ENCODE peak calls at places on chromosomes 1 and 21, in four cellular contexts. One of them, this sample, is unnamed. For H3K36me3 and H3K4me1, the result is how much of the 10 kb centered on the place peaks cover.

GRCh38 chr1:43653339-43653738 is 3.4 kb downstream of the KDM4A start:
- DNase-seq in CD8-positive, alpha-beta memory T cell: no peak
- DNase-seq in aorta: no peak
- DNase-seq in CD8-positive, alpha-beta T cell: no peak
- DNase-seq in this sample: no peak

GRCh38 chr1:221350091-221350490 is 391.8 kb downstream of the DUSP10 start:
- DNase-seq in CD8-positive, alpha-beta memory T cell: no peak
- DNase-seq in aorta: no peak
- DNase-seq in CD8-positive, alpha-beta T cell: no peak
- DNase-seq in this sample: no peak

GRCh38 chr21:32329776-32330175 is 31.1 kb downstream of the MRAP start:
- DNase-seq in CD8-positive, alpha-beta T cell: no peak
- DNase-seq in CD8-positive, alpha-beta memory T cell: no peak
- DNase-seq in aorta: no peak
- DNase-seq in this sample: no peak

GRCh38 chr21:44947111-44947929 is 7.5 kb downstream of the SLX9 start:
- DNase-seq in CD8-positive, alpha-beta T cell: no peak
- DNase-seq in aorta: peak
- DNase-seq in CD8-positive, alpha-beta memory T cell: no peak
- DNase-seq in this sample: peak

GRCh38 chr21:44391345-44392091 is 38.1 kb downstream of the TRPM2 start:
- DNase-seq in CD8-positive, alpha-beta T cell: no peak
- DNase-seq in aorta: peak
- DNase-seq in CD8-positive, alpha-beta memory T cell: no peak
- DNase-seq in this sample: peak

GRCh38 chr1:36523850-36524249 is 41.1 kb upstream of the CSF3R start:
- DNase-seq in CD8-positive, alpha-beta T cell: no peak
- DNase-seq in aorta: no peak
- DNase-seq in CD8-positive, alpha-beta memory T cell: no peak
- DNase-seq in this sample: no peak

GRCh38 chr1:220994671-220995070 is 115.4 kb downstream of the HLX start:
- DNase-seq in CD8-positive, alpha-beta memory T cell: no peak
- DNase-seq in aorta: no peak
- DNase-seq in CD8-positive, alpha-beta T cell: no peak
- DNase-seq in this sample: no peak

GRCh38 chr1:90480271-90480835 is 236.7 kb downstream of the BARHL2 start:
- DNase-seq in CD8-positive, alpha-beta memory T cell: no peak
- DNase-seq in aorta: no peak
- DNase-seq in CD8-positive, alpha-beta T cell: no peak
- DNase-seq in this sample: no peak

GRCh38 chr1:2373551-2374259 is 17.6 kb downstream of the MORN1 start:
- DNase-seq in CD8-positive, alpha-beta T cell: peak
- DNase-seq in CD8-positive, alpha-beta memory T cell: no peak
- DNase-seq in aorta: peak
- DNase-seq in this sample: peak

GRCh38 chr1:4087530-4088420 is 187.7 kb upstream of the C1orf174 start:
- DNase-seq in aorta: no peak
- DNase-seq in CD8-positive, alpha-beta T cell: no peak
- DNase-seq in CD8-positive, alpha-beta memory T cell: no peak
- DNase-seq in this sample: no peak

GRCh38 chr1:232697191-232697590 is 67.3 kb upstream of the SIPA1L2 start:
- DNase-seq in aorta: no peak
- DNase-seq in CD8-positive, alpha-beta T cell: no peak
- DNase-seq in CD8-positive, alpha-beta memory T cell: no peak
- DNase-seq in this sample: no peak

GRCh38 chr1:9252999-9253398 is 18.4 kb downstream of the H6PD start:
- DNase-seq in CD8-positive, alpha-beta T cell: no peak
- DNase-seq in CD8-positive, alpha-beta memory T cell: no peak
- DNase-seq in aorta: no peak
- DNase-seq in this sample: no peak

GRCh38 chr21:45016491-45017375 is 57.6 kb upstream of the ADARB1 start:
- DNase-seq in CD8-positive, alpha-beta T cell: no peak
- DNase-seq in CD8-positive, alpha-beta memory T cell: no peak
- DNase-seq in aorta: peak
- DNase-seq in this sample: no peak

GRCh38 chr1:66336641-66336991 is 197.3 kb upstream of the SGIP1 start:
- DNase-seq in CD8-positive, alpha-beta memory T cell: no peak
- DNase-seq in aorta: no peak
- DNase-seq in CD8-positive, alpha-beta T cell: no peak
- DNase-seq in this sample: no peak

GRCh38 chr1:240766831-240767230 is 154.9 kb upstream of the GREM2 start:
- DNase-seq in aorta: no peak
- DNase-seq in CD8-positive, alpha-beta memory T cell: no peak
- DNase-seq in CD8-positive, alpha-beta T cell: no peak
- DNase-seq in this sample: no peak

GRCh38 chr21:46295996-46296752 is 10.0 kb downstream of the YBEY start:
- DNase-seq in aorta: peak
- DNase-seq in CD8-positive, alpha-beta T cell: peak
- DNase-seq in CD8-positive, alpha-beta memory T cell: peak
- DNase-seq in this sample: peak

GRCh38 chr1:213335084-213335483 is 284.0 kb downstream of the RPS6KC1 start:
- DNase-seq in CD8-positive, alpha-beta memory T cell: no peak
- DNase-seq in CD8-positive, alpha-beta T cell: no peak
- DNase-seq in aorta: no peak
- DNase-seq in this sample: no peak

GRCh38 chr1:36675106-36675505 is 192.4 kb upstream of the CSF3R start:
- DNase-seq in CD8-positive, alpha-beta memory T cell: no peak
- DNase-seq in CD8-positive, alpha-beta T cell: no peak
- DNase-seq in aorta: no peak
- DNase-seq in this sample: no peak

GRCh38 chr21:46120301-46121285 is 22.7 kb downstream of the COL6A2 start:
- DNase-seq in CD8-positive, alpha-beta memory T cell: no peak
- DNase-seq in CD8-positive, alpha-beta T cell: peak
- DNase-seq in aorta: peak
- DNase-seq in this sample: peak

GRCh38 chr1:9302745-9303524 is 10.2 kb downstream of the SPSB1 start:
- DNase-seq in CD8-positive, alpha-beta T cell: peak
- DNase-seq in CD8-positive, alpha-beta memory T cell: no peak
- DNase-seq in aorta: no peak
- DNase-seq in this sample: no peak

GRCh38 chr1:61450454-61451213 is 274.3 kb downstream of the TM2D1 start:
- DNase-seq in CD8-positive, alpha-beta T cell: no peak
- DNase-seq in aorta: no peak
- DNase-seq in CD8-positive, alpha-beta memory T cell: no peak
- DNase-seq in this sample: no peak

GRCh38 chr1:145747398-145748247 is 28.3 kb downstream of the CD160 start:
- DNase-seq in aorta: no peak
- DNase-seq in CD8-positive, alpha-beta T cell: no peak
- DNase-seq in CD8-positive, alpha-beta memory T cell: no peak
- DNase-seq in this sample: no peak

GRCh38 chr1:21497466-21498061 is 11.7 kb upstream of the ALPL start:
- DNase-seq in CD8-positive, alpha-beta memory T cell: no peak
- DNase-seq in CD8-positive, alpha-beta T cell: no peak
- DNase-seq in aorta: no peak
- DNase-seq in this sample: no peak

GRCh38 chr1:10283318-10283984 is 73.1 kb downstream of the KIF1B start:
- DNase-seq in CD8-positive, alpha-beta T cell: no peak
- DNase-seq in aorta: no peak
- DNase-seq in CD8-positive, alpha-beta memory T cell: no peak
- DNase-seq in this sample: no peak

GRCh38 chr1:157806431-157807149 is 13.3 kb downstream of the FCRL1 start:
- DNase-seq in aorta: no peak
- DNase-seq in CD8-positive, alpha-beta memory T cell: peak
- DNase-seq in CD8-positive, alpha-beta T cell: no peak
- DNase-seq in this sample: no peak

GRCh38 chr1:219965285-219965684 is 36.9 kb upstream of the SLC30A10 start:
- DNase-seq in aorta: no peak
- DNase-seq in CD8-positive, alpha-beta T cell: no peak
- DNase-seq in CD8-positive, alpha-beta memory T cell: no peak
- DNase-seq in this sample: no peak

GRCh38 chr1:31003613-31004230 is 61.8 kb downstream of the PUM1 start:
- DNase-seq in aorta: no peak
- DNase-seq in CD8-positive, alpha-beta memory T cell: no peak
- DNase-seq in CD8-positive, alpha-beta T cell: no peak
- DNase-seq in this sample: no peak
- H3K36me3 ChIP-seq in aorta: under half
- H3K36me3 ChIP-seq in CD8-positive, alpha-beta memory T cell: under half
- H3K36me3 ChIP-seq in CD8-positive, alpha-beta T cell: under half
- H3K36me3 ChIP-seq in this sample: half or more

DNA sequence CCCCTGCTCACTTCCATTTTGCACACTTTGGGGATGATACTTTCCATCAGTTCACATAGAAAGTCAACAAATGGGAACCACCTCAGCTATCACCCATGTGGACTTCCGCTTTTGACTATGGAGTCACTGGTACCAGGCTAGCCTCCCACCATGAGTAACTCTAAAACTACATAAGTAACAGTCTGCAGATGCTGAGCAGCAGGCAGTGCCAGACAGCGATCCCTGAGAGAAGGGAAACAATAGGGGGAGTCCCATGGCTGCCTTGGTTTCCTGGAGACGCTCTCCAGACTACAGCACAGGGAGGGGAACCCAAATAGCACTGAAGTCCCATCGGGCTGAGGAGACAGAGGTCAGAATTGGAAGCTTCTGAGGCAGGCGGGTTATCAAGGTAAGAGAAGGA is 2.8 kb upstream of the TFF2 start:
- DNase-seq in aorta: no peak
- DNase-seq in CD8-positive, alpha-beta T cell: no peak
- DNase-seq in CD8-positive, alpha-beta memory T cell: no peak
- DNase-seq in this sample: no peak
- H3K4me3 ChIP-seq in aorta: no peak
- H3K4me3 ChIP-seq in CD8-positive, alpha-beta T cell: no peak
- H3K4me3 ChIP-seq in CD8-positive, alpha-beta memory T cell: no peak
- H3K4me3 ChIP-seq in this sample: no peak

GRCh38 chr1:59016390-59016789 is 232.5 kb upstream of the JUN start:
- DNase-seq in CD8-positive, alpha-beta memory T cell: no peak
- DNase-seq in aorta: no peak
- DNase-seq in CD8-positive, alpha-beta T cell: no peak
- DNase-seq in this sample: no peak

GRCh38 chr1:59014827-59015226 is 231.0 kb upstream of the JUN start:
- DNase-seq in CD8-positive, alpha-beta T cell: no peak
- DNase-seq in CD8-positive, alpha-beta memory T cell: no peak
- DNase-seq in aorta: no peak
- DNase-seq in this sample: no peak

GRCh38 chr1:59013928-59014279 is 230.1 kb upstream of the JUN start:
- DNase-seq in CD8-positive, alpha-beta memory T cell: no peak
- DNase-seq in aorta: no peak
- DNase-seq in CD8-positive, alpha-beta T cell: no peak
- DNase-seq in this sample: no peak

GRCh38 chr1:59017501-59018231 is 233.8 kb upstream of the JUN start:
- DNase-seq in CD8-positive, alpha-beta T cell: no peak
- DNase-seq in CD8-positive, alpha-beta memory T cell: no peak
- DNase-seq in aorta: no peak
- DNase-seq in this sample: no peak

GRCh38 chr1:59015708-59016107 is 231.9 kb upstream of the JUN start:
- DNase-seq in CD8-positive, alpha-beta memory T cell: no peak
- DNase-seq in aorta: no peak
- DNase-seq in CD8-positive, alpha-beta T cell: no peak
- DNase-seq in this sample: no peak
- H3K4me1 ChIP-seq in CD8-positive, alpha-beta memory T cell: under half
- H3K4me1 ChIP-seq in aorta: under half
- H3K4me1 ChIP-seq in CD8-positive, alpha-beta T cell: under half
- H3K4me1 ChIP-seq in this sample: under half

DNA sequence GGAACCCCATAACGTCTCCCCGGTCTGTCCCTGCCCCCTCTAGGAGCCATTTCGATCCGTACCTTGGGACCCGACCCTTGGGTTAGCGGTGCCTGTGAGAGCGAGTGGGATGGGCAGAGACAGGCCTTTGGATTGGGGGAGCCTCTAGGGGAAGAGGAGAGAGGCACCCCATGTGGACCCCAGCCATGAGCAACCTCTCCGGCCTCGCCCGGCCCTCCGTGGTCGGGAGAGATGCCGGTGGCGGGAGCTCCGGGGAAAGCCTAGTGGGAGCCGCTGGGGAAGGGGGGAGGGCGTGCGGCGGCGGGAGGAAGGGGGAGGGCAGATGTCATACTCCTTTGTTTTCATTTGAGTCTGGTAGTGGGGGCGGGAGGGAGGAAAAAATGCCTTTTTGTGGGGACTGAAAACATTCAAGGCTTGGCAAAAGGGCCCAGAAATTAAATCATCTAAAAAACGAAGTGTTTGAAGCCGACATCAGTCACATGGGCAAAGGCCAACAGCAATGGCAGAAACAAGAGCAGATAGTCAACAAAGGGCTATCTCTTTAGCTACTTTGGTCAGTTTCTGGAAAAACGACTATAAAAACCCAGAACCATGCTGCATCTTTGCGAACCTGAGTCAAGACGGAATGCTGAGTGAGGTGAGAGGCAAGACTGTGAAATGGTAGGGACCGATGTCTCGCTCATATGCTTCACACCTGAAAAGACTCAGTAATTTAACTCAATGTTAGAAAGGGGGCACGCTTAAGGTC is 751 bp downstream of the PTBP2 start:
- DNase-seq in aorta: peak
- DNase-seq in CD8-positive, alpha-beta memory T cell: no peak
- DNase-seq in CD8-positive, alpha-beta T cell: no peak
- DNase-seq in this sample: peak
- H3K36me3 ChIP-seq in aorta: under half
- H3K36me3 ChIP-seq in CD8-positive, alpha-beta memory T cell: under half
- H3K36me3 ChIP-seq in CD8-positive, alpha-beta T cell: under half
- H3K36me3 ChIP-seq in this sample: under half

GRCh38 chr1:108884968-108885367 is 8.2 kb downstream of the GPSM2 start:
- DNase-seq in CD8-positive, alpha-beta memory T cell: no peak
- DNase-seq in aorta: no peak
- DNase-seq in CD8-positive, alpha-beta T cell: no peak
- DNase-seq in this sample: no peak
- H3K4me3 ChIP-seq in CD8-positive, alpha-beta memory T cell: no peak
- H3K4me3 ChIP-seq in aorta: no peak
- H3K4me3 ChIP-seq in CD8-positive, alpha-beta T cell: no peak
- H3K4me3 ChIP-seq in this sample: no peak